ENCODE peak calls at places on chromosomes 3 and 15, in seven cellular contexts. Y is A673, G is gastrocnemius medialis, I is neural progenitor cell, V is AG09309, D is upper lobe of left lung, L is retinal pigment epithelial cell. U is an unnamed sample.

GRCh38 chr3:50272911-50273688 is 4.2 kb downstream of the SEMA3B start:
- DNase-seq in Y (peak; percentile 59), G (peak; percentile 80), I (peak; percentile 89), V (no peak), D (peak; percentile 97), L (no peak), U (no peak)

GRCh38 chr15:97680606-97681220 is 279.8 kb upstream of the ARRDC4 start:
- DNase-seq in Y (no peak), G (no peak), I (no peak), V (no peak), D (no peak), L (no peak), U (no peak)

GRCh38 chr3:63193647-63194046 is 84.5 kb upstream of the SYNPR start:
- DNase-seq in Y (peak; percentile 30), G (no peak), I (peak; percentile 64), V (peak; percentile 11), D (no peak), L (peak; percentile 7), U (no peak)

GRCh38 chr3:173743111-173743510 is 345.6 kb downstream of the NLGN1 start:
- DNase-seq in Y (no peak), G (no peak), I (no peak), V (no peak), D (no peak), L (no peak), U (no peak)

GRCh38 chr3:54891540-54891897 is 36.3 kb downstream of the LRTM1 start:
- DNase-seq in Y (peak; percentile 42), G (peak; percentile 94), I (peak; percentile 26), V (peak; percentile 90), D (peak; percentile 12), L (peak; percentile 82), U (peak; percentile 82)

GRCh38 chr15:69075467-69075866 is 61.0 kb downstream of the NOX5 start:
- DNase-seq in Y (peak; percentile 61), G (no peak), I (no peak), V (no peak), D (no peak), L (peak; percentile 6), U (no peak)

GRCh38 chr3:165464736-165465135 is 268.6 kb upstream of the SLITRK3 start:
- DNase-seq in Y (no peak), G (no peak), I (no peak), V (no peak), D (no peak), L (peak; percentile 4), U (no peak)

GRCh38 chr3:33722626-33723370 is 4.7 kb upstream of the CLASP2 start:
- DNase-seq in Y (no peak), G (no peak), I (no peak), V (peak; percentile 14), D (no peak), L (peak; percentile 26), U (no peak)

GRCh38 chr3:195739561-195740111 is 18.9 kb downstream of the MUC20 start:
- DNase-seq in Y (no peak), G (no peak), I (no peak), V (no peak), D (no peak), L (no peak), U (no peak)

GRCh38 chr15:74463634-74464033 is 2.7 kb upstream of the UBL7 start:
- DNase-seq in Y (no peak), G (no peak), I (no peak), V (no peak), D (no peak), L (no peak), U (no peak)

GRCh38 chr15:80154336-80154735 is 1.5 kb downstream of the FAH start:
- DNase-seq in Y (no peak), G (no peak), I (peak; percentile 32), V (no peak), D (no peak), L (no peak), U (no peak)

GRCh38 chr15:90101130-90101968 is 919 bp downstream of the IDH2 start:
- DNase-seq in Y (peak; percentile 39), G (peak; percentile 70), I (peak; percentile 96), V (no peak), D (no peak), L (no peak), U (no peak)

GRCh38 chr3:80643421-80643820 is 875.6 kb upstream of the ROBO1 start:
- DNase-seq in Y (no peak), G (no peak), I (no peak), V (no peak), D (no peak), L (peak; percentile 8), U (no peak)

GRCh38 chr3:104279617-104280016 is 1087.1 kb upstream of the ALCAM start:
- DNase-seq in Y (peak; percentile 10), G (no peak), I (no peak), V (peak; percentile 28), D (no peak), L (peak; percentile 3), U (peak; percentile 28)

GRCh38 chr15:100033140-100033857 is 300.1 kb upstream of the LYSMD4 start:
- DNase-seq in Y (no peak), G (no peak), I (no peak), V (peak; percentile 58), D (no peak), L (no peak), U (no peak)

GRCh38 chr3:64977308-64978100 is 289.7 kb upstream of the ADAMTS9 start:
- DNase-seq in Y (no peak), G (no peak), I (no peak), V (no peak), D (no peak), L (peak; percentile 32), U (no peak)

GRCh38 chr3:110811050-110811449 is 260.6 kb upstream of the NECTIN3 start:
- DNase-seq in Y (no peak), G (no peak), I (no peak), V (no peak), D (no peak), L (peak; percentile 55), U (no peak)

GRCh38 chr3:30081904-30082303 is 524.5 kb upstream of the TGFBR2 start:
- DNase-seq in Y (no peak), G (no peak), I (no peak), V (no peak), D (no peak), L (no peak), U (no peak)

GRCh38 chr3:48432411-48433371 is 2.8 kb upstream of the PLXNB1 start:
- DNase-seq in Y (peak; percentile 6), G (no peak), I (peak; percentile 76), V (no peak), D (no peak), L (peak; percentile 62), U (no peak)
- TF ChIP-seq CTCF in Y (peak; percentile 22), G (no peak), I (peak; percentile 35), V (peak; percentile 11), D (no peak), L (peak; percentile 49), U (no peak)

GRCh38 chr3:194275721-194276120 is 75.4 kb downstream of the CPN2 start:
- DNase-seq in Y (no peak), G (no peak), I (no peak), V (no peak), D (no peak), L (no peak), U (no peak)

GRCh38 chr3:194279106-194279505 is 72.0 kb downstream of the CPN2 start:
- DNase-seq in Y (no peak), G (no peak), I (no peak), V (no peak), D (no peak), L (no peak), U (no peak)

GRCh38 chr3:194278186-194278845 is 72.8 kb downstream of the CPN2 start:
- DNase-seq in Y (no peak), G (no peak), I (no peak), V (no peak), D (no peak), L (no peak), U (no peak)

GRCh38 chr3:194276768-194277546 is 74.2 kb downstream of the CPN2 start:
- DNase-seq in Y (peak; percentile 18), G (peak; percentile 88), I (no peak), V (no peak), D (peak; percentile 74), L (no peak), U (no peak)

GRCh38 chr3:194277547-194278091 is 73.5 kb downstream of the CPN2 start:
- DNase-seq in Y (no peak), G (peak; percentile 58), I (no peak), V (no peak), D (peak; percentile 48), L (no peak), U (no peak)
- H3K4me3 ChIP-seq in Y (no peak overlapping the region), G (no peak overlapping the region), I (no peak overlapping the region), V (no peak overlapping the region), D (no peak overlapping the region), L (no peak overlapping the region), U (no peak overlapping the region)

DNA sequence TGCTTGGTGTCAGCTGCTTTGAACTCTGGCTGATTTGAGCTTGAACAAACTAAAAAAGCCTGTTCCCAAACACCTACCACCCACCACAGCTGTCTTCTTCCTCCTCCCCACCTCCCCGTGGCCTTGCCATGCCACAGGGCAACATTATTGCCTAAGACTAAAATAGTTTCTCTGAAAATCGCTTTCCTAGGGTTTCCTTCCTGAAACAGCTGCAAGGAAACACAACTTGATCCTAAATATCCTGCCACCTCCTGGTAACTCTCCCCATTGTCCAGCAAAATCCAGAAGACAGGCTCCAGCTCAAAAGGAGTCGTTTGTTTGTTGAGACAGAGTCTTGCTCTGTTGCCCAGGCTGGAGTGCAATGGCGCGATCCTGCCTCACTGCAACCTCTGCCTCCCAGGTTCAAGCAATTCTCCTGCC is 193.9 kb upstream of the TPM1 start:
- DNase-seq in Y (no peak), G (peak; percentile 20), I (no peak), V (no peak), D (no peak), L (no peak), U (no peak)
- TF ChIP-seq CTCF in Y (no peak), G (no peak), I (peak; percentile 3), V (peak; percentile 35), D (no peak), L (peak; percentile 29), U (peak; percentile 11)

GRCh38 chr3:108089544-108089943 is 1.3 kb downstream of the CD47 start:
- DNase-seq in Y (no peak), G (no peak), I (no peak), V (no peak), D (no peak), L (no peak), U (no peak)

GRCh38 chr3:108088146-108088545 is 2.7 kb downstream of the CD47 start:
- DNase-seq in Y (no peak), G (no peak), I (no peak), V (no peak), D (no peak), L (no peak), U (no peak)

GRCh38 chr3:108088697-108089096 is 2.1 kb downstream of the CD47 start:
- DNase-seq in Y (peak; percentile 33), G (no peak), I (no peak), V (no peak), D (no peak), L (peak; percentile 4), U (no peak)

GRCh38 chr3:108086653-108087052 is 4.2 kb downstream of the CD47 start:
- DNase-seq in Y (no peak), G (no peak), I (no peak), V (no peak), D (no peak), L (no peak), U (no peak)

DNA sequence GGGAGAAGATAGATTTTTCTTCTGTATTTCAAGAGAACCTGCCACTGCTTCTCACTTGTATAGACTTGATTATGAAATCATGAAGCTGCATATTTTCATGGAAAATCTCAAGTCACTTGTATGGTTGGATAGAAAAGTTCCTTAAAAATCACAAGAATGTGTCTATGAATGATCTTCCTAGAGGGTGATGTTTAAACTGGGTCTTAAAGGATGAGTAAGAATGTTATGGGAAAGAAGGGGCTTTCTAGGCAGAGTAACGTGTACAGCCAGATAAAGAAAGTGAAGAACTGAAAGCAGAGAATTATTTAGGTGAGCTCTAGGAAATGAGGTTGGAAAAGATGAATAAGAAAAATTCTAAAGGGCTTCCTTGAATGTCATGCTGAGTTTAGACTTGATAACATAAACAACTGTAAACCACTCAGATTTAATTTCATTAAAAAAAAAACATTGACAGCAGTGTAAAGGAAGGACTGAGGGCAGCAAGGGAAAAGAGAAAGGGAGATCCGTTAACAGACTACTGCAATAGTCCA is 4.9 kb downstream of the CD47 start:
- DNase-seq in Y (no peak), G (no peak), I (no peak), V (no peak), D (no peak), L (no peak), U (peak; percentile 42)
- H3K4me3 ChIP-seq in Y (no peak overlapping the region), G (no peak overlapping the region), I (no peak overlapping the region), V (no peak overlapping the region), D (no peak overlapping the region), L (no peak overlapping the region), U (no peak overlapping the region)